ENCODE peak calls at places on chromosome 10, in four cellular contexts. B is memory B cell, D is NCI-H1092 treated with DMSO at 0.1 percent for 48 hours, E is GDM1. H is an unnamed sample.

GRCh38 chr10:48498940-48499510 is 105.8 kb downstream of the ARHGAP22 start:
- DNase-seq in B (no peak), D (no peak), E (no peak), H (no peak)

GRCh38 chr10:7445474-7446135 is 34.8 kb upstream of the SFMBT2 start:
- DNase-seq in B (peak), D (no peak), E (no peak), H (no peak)

GRCh38 chr10:44364566-44364965 is 20.3 kb downstream of the CXCL12 start:
- DNase-seq in B (no peak), D (no peak), E (no peak), H (no peak)

GRCh38 chr10:28360175-28360574 is 57.3 kb upstream of the MPP7 start:
- DNase-seq in B (no peak), D (no peak), E (no peak), H (no peak)

GRCh38 chr10:34078798-34079470 is 736.2 kb downstream of the PARD3 start:
- DNase-seq in B (no peak), D (no peak), E (no peak), H (no peak)

GRCh38 chr10:70600512-70601395 is 1.8 kb downstream of the PRF1 start:
- DNase-seq in B (no peak), D (no peak), E (no peak), H (no peak)

GRCh38 chr10:77392851-77393250 is 244.8 kb downstream of the KCNMA1 start:
- DNase-seq in B (no peak), D (peak), E (no peak), H (peak)

GRCh38 chr10:71664585-71664984 is 55.0 kb downstream of the C10orf105 start:
- DNase-seq in B (no peak), D (no peak), E (no peak), H (no peak)

GRCh38 chr10:70478191-70479160 is at the start of gene PALD1:
- DNase-seq in B (no peak), D (no peak), E (peak), H (no peak)

GRCh38 chr10:97765201-97765600 is 6.6 kb downstream of the SFRP5 start:
- DNase-seq in B (no peak), D (no peak), E (no peak), H (no peak)

GRCh38 chr10:119003572-119004289 is 25.8 kb upstream of the NANOS1 start:
- DNase-seq in B (no peak), D (no peak), E (no peak), H (no peak)

GRCh38 chr10:5509236-5509635 is 9.9 kb upstream of the CALML5 start:
- DNase-seq in B (no peak), D (peak), E (no peak), H (no peak)

GRCh38 chr10:107623292-107623691 is 458.8 kb upstream of the SORCS1 start:
- DNase-seq in B (no peak), D (no peak), E (no peak), H (no peak)

GRCh38 chr10:130757821-130758489 is 553.6 kb downstream of the TCERG1L start:
- DNase-seq in B (no peak), D (no peak), E (no peak), H (no peak)

GRCh38 chr10:61692447-61692846 is 29.7 kb downstream of the CABCOCO1 start:
- DNase-seq in B (no peak), D (no peak), E (no peak), H (no peak)

GRCh38 chr10:102546606-102547310 is 43.0 kb downstream of the SUFU start:
- DNase-seq in B (no peak), D (no peak), E (no peak), H (no peak)

GRCh38 chr10:88065384-88066049 is 202.1 kb downstream of the PTEN start:
- DNase-seq in B (no peak), D (no peak), E (no peak), H (no peak)

GRCh38 chr10:79266543-79267312 is 80.5 kb upstream of the PPIF start:
- DNase-seq in B (no peak), D (no peak), E (no peak), H (no peak)

GRCh38 chr10:29160110-29160669 is 128.7 kb upstream of the LYZL1 start:
- DNase-seq in B (no peak), D (no peak), E (no peak), H (peak)

GRCh38 chr10:21427804-21428481 is 97.5 kb downstream of the SKIDA1 start:
- DNase-seq in B (no peak), D (no peak), E (no peak), H (no peak)

H was measured in keratinocyte.